ENCODE peak calls at places on chromosomes 3 and 15, in eight cellular contexts. S, N, Y, L, A, F, W and U are unnamed samples. For H3K4me1, the result is how much of the 10 kb centered on the place peaks cover.

GRCh38 chr3:126349611-126350501 is 7.4 kb downstream of the KLF15 start:
- DNase-seq in L (no peak), W (peak), A (peak), F (peak), Y (no peak), S (no peak), N (peak), U (no peak)

GRCh38 chr15:70559223-70559823 is 204.0 kb downstream of the UACA start:
- DNase-seq in L (no peak), N (peak), A (no peak), W (peak), Y (peak), S (peak), F (no peak), U (peak)

GRCh38 chr3:141487419-141488345 is 855 bp downstream of the RASA2 start:
- DNase-seq in F (peak), N (peak), L (no peak), S (peak), Y (peak), W (peak), A (peak), U (peak)

GRCh38 chr3:138781012-138781470 is 53.7 kb downstream of the PIK3CB start:
- DNase-seq in A (no peak), F (no peak), L (no peak), Y (no peak), S (no peak), N (no peak), W (no peak), U (no peak)

GRCh38 chr15:87207251-87207650 is 1049.3 kb downstream of the NTRK3 start:
- DNase-seq in Y (no peak), F (no peak), W (no peak), S (no peak), L (no peak), A (no peak), N (no peak), U (no peak)

GRCh38 chr3:115792206-115792955 is 169.1 kb downstream of the GAP43 start:
- DNase-seq in Y (no peak), W (no peak), N (no peak), S (no peak), F (no peak), L (no peak), A (no peak), U (no peak)

GRCh38 chr3:126983653-126984390 is 907 bp downstream of the PLXNA1 start:
- DNase-seq in Y (no peak), S (no peak), N (no peak), W (peak), L (no peak), A (no peak), F (peak), U (no peak)

GRCh38 chr3:194787650-194788049 is 102.0 kb downstream of the FAM43A start:
- DNase-seq in W (no peak), F (no peak), N (no peak), L (no peak), Y (no peak), S (no peak), A (no peak), U (no peak)

GRCh38 chr15:87681054-87681453 is 575.5 kb downstream of the NTRK3 start:
- DNase-seq in A (no peak), F (no peak), W (no peak), N (no peak), S (no peak), L (no peak), Y (no peak), U (no peak)

GRCh38 chr3:128435058-128435457 is 31.6 kb downstream of the DNAJB8 start:
- DNase-seq in S (no peak), L (no peak), W (peak), A (no peak), F (peak), Y (no peak), N (no peak), U (no peak)

GRCh38 chr15:26838742-26839460 is 28.0 kb upstream of the GABRA5 start:
- DNase-seq in A (no peak), N (no peak), W (peak), Y (no peak), L (no peak), F (peak), S (no peak), U (no peak)

GRCh38 chr3:35664460-35664919 is 25.2 kb downstream of the ARPP21 start:
- DNase-seq in A (peak), S (no peak), W (peak), Y (peak), N (peak), L (no peak), F (peak), U (peak)

GRCh38 chr3:128348805-128349531 is 117.7 kb downstream of the DNAJB8 start:
- DNase-seq in W (no peak), A (peak), N (no peak), Y (no peak), S (no peak), L (no peak), F (no peak), U (no peak)

GRCh38 chr15:35379972-35380371 is 166.0 kb downstream of the DPH6 start:
- DNase-seq in A (no peak), F (no peak), L (peak), S (no peak), Y (no peak), W (no peak), N (no peak), U (no peak)

GRCh38 chr3:29100292-29100691 is 180.6 kb upstream of the RBMS3 start:
- DNase-seq in Y (no peak), W (no peak), L (no peak), F (no peak), A (no peak), N (no peak), S (no peak), U (no peak)

GRCh38 chr15:88604972-88605506 is 16.1 kb upstream of the AEN start:
- DNase-seq in S (no peak), F (no peak), L (no peak), A (no peak), W (no peak), Y (no peak), N (no peak), U (no peak)

GRCh38 chr3:162041622-162042021 is 545.0 kb downstream of the OTOL1 start:
- DNase-seq in F (no peak), Y (no peak), L (no peak), A (no peak), N (no peak), S (no peak), W (no peak), U (no peak)
- H3K4me1 ChIP-seq in F (under half), Y (under half), L (under half), A (under half), N (under half), S (under half), W (under half), U (under half)

DNA sequence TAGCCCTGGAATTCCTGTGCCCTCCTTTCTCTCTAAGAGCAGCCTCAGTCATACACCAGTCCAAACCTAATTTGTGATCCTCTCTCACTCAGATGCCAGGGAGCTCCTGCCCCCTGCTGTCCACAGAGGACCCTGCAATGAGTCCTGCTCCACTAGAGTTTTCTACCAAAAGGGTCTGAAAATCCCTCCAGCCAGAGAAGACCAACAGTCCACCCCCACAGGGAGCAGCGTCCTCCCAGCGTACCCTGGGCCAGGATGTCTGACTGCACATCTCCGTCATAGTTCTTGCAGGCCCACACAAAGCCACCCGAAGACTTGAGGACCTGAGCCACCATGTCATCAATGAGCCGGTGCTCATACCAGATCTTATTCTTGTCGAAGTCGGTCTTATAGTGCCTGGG is 15.4 kb downstream of the IDH2 start:
- DNase-seq in Y (no peak), N (no peak), L (no peak), F (no peak), A (no peak), W (peak), S (peak), U (peak)
- H3K4me1 ChIP-seq in Y (under half), N (under half), L (under half), F (under half), A (under half), W (under half), S (under half), U (under half)

GRCh38 chr15:25058080-25058785 is 103.4 kb downstream of the SNRPN start:
- DNase-seq in Y (no peak), L (no peak), S (no peak), W (no peak), F (no peak), A (no peak), N (no peak), U (no peak)
- H3K4me1 ChIP-seq in Y (under half), L (under half), S (under half), W (under half), F (under half), A (under half), N (under half), U (under half)

GRCh38 chr3:192564611-192565010 is 162.7 kb downstream of the FGF12 start:
- DNase-seq in F (no peak), Y (no peak), S (no peak), L (no peak), A (no peak), N (no peak), W (no peak), U (no peak)

GRCh38 chr3:192566706-192567290 is 160.5 kb downstream of the FGF12 start:
- DNase-seq in S (peak), A (peak), L (no peak), Y (peak), N (peak), W (peak), F (no peak), U (peak)

DNA sequence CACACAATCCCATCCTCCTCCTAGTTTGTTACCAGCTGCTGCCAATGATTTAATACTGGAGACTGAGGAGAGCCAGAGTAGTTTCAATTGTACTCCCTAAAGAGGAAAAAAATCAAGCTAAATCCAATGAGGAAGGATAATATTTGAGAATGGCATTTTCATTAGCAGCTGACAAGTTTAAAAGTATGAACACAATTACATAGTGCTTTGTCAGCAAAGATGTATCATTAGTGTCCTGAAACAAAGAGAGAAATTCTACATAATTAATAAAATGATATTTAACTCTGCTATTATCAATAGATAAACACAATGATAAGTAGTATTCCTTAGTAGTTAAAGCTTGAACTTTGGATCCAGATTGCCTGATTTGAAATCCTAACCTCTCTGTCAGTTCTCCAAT is 163.9 kb downstream of the FGF12 start:
- DNase-seq in F (no peak), Y (no peak), N (no peak), A (no peak), W (no peak), S (no peak), L (no peak), U (no peak)
- H3K4me1 ChIP-seq in F (under half), Y (under half), N (under half), A (under half), W (under half), S (under half), L (under half), U (under half)

GRCh38 chr3:37377670-37378069 is 203.3 kb upstream of the LRRFIP2 start:
- DNase-seq in Y (no peak), A (no peak), S (no peak), L (no peak), W (no peak), F (no peak), N (no peak), U (no peak)
- H3K4me1 ChIP-seq in Y (under half), A (under half), S (under half), L (under half), W (under half), F (under half), N (under half), U (under half)

GRCh38 chr15:99344639-99345038 is 93.4 kb downstream of the LRRC28 start:
- DNase-seq in W (peak), Y (no peak), A (no peak), N (no peak), S (no peak), F (no peak), L (no peak), U (no peak)
- H3K4me1 ChIP-seq in W (under half), Y (under half), A (under half), N (under half), S (under half), F (under half), L (under half), U (under half)

GRCh38 chr3:32254268-32254667 is 15.8 kb downstream of the CMTM8 start:
- DNase-seq in W (no peak), F (no peak), N (no peak), S (no peak), A (no peak), L (no peak), Y (no peak), U (no peak)
- H3K4me1 ChIP-seq in W (under half), F (under half), N (under half), S (under half), A (under half), L (under half), Y (under half), U (under half)

GRCh38 chr3:152307829-152308474 is 39.2 kb downstream of the MBNL1 start:
- DNase-seq in A (no peak), L (no peak), N (no peak), Y (no peak), S (peak), W (no peak), F (no peak), U (no peak)

GRCh38 chr3:152305075-152305474 is 36.3 kb downstream of the MBNL1 start:
- DNase-seq in N (no peak), S (no peak), L (no peak), Y (no peak), F (no peak), W (no peak), A (no peak), U (no peak)

GRCh38 chr3:152309031-152309430 is 40.3 kb downstream of the MBNL1 start:
- DNase-seq in Y (no peak), A (no peak), S (no peak), F (no peak), L (no peak), N (no peak), W (no peak), U (no peak)

GRCh38 chr3:152309535-152310317 is 41.0 kb downstream of the MBNL1 start:
- DNase-seq in A (no peak), W (no peak), Y (no peak), F (no peak), S (no peak), L (peak), N (no peak), U (no peak)

DNA sequence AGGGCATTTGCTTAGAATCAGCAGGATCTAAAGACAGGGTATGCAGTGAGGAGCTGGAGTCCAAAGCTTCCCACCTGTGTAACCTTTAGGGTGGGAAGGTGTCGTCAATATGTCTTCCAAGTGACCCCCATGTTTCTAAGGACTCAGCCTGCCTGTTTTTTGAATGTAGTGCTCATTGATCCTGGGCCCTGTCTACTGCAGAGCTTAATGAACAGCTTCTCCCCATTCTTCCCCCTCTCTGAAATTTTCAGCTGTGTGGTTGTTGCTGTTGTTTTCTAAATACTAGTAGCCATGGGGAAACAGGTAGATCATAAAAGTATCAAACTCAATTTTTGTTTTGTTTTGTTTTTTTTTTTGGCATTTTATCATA is 39.7 kb downstream of the MBNL1 start:
- DNase-seq in F (no peak), W (no peak), A (no peak), Y (no peak), L (no peak), S (no peak), N (no peak), U (no peak)
- H3K4me1 ChIP-seq in F (under half), W (under half), A (half or more), Y (half or more), L (under half), S (under half), N (under half), U (half or more)